ENCODE peak calls at places on chromosomes 12 and 14, in five cellular contexts. N is tibial artery, X is endothelial cell, Z is endodermal cell, O is foreskin fibroblast. A is an unnamed sample.

GRCh38 chr14:104876251-104876699 is 11.2 kb downstream of the CEP170B start:
- DNase-seq in N (no peak), X (peak), Z (peak), O (peak), A (no peak)

GRCh38 chr14:75208843-75209242 is 32.4 kb upstream of the TMED10 start:
- DNase-seq in N (no peak), X (no peak), Z (no peak), O (no peak), A (no peak)

GRCh38 chr12:93884794-93885460 is 207.8 kb downstream of the CRADD start:
- DNase-seq in N (no peak), X (no peak), Z (peak), O (peak), A (no peak)

GRCh38 chr12:89783321-89784060 is 74.9 kb upstream of the ATP2B1 start:
- DNase-seq in N (no peak), X (no peak), Z (no peak), O (peak), A (no peak)

GRCh38 chr14:61140872-61141271 is 140.3 kb downstream of the TMEM30B start:
- DNase-seq in N (no peak), X (no peak), Z (no peak), O (peak), A (no peak)

GRCh38 chr12:46916796-46917419 is 91.1 kb upstream of the SLC38A4 start:
- DNase-seq in N (no peak), X (no peak), Z (no peak), O (peak), A (no peak)

GRCh38 chr14:77142289-77142814 is 761 bp upstream of the ZDHHC22 start:
- DNase-seq in N (no peak), X (no peak), Z (peak), O (no peak), A (no peak)

GRCh38 chr12:116262741-116263140 is 14.8 kb downstream of the MED13L start:
- DNase-seq in N (no peak), X (no peak), Z (no peak), O (no peak), A (no peak)

GRCh38 chr12:81403348-81403747 is 325.5 kb downstream of the ACSS3 start:
- DNase-seq in N (no peak), X (no peak), Z (no peak), O (no peak), A (no peak)

GRCh38 chr14:58637391-58638230 is at the start of gene DACT1:
- DNase-seq in N (peak), X (peak), Z (peak), O (peak), A (peak)

GRCh38 chr14:101286271-101287018 is 274.9 kb upstream of the DIO3 start:
- DNase-seq in N (no peak), X (no peak), Z (no peak), O (peak), A (no peak)

GRCh38 chr12:113236539-113237354 is 15.5 kb downstream of the TPCN1 start:
- DNase-seq in N (peak), X (no peak), Z (no peak), O (no peak), A (no peak)

GRCh38 chr14:99910337-99911268 is 117.4 kb downstream of the EML1 start:
- DNase-seq in N (no peak), X (no peak), Z (no peak), O (peak), A (no peak)

GRCh38 chr12:52539821-52540173 is 13.1 kb downstream of the KRT71 start:
- DNase-seq in N (no peak), X (no peak), Z (no peak), O (no peak), A (no peak)

GRCh38 chr12:68319988-68320623 is 12.1 kb downstream of the MDM1 start:
- DNase-seq in N (no peak), X (no peak), Z (no peak), O (peak), A (no peak)

GRCh38 chr12:46459111-46459510 is 86.5 kb upstream of the SLC38A2 start:
- DNase-seq in N (no peak), X (no peak), Z (no peak), O (peak), A (no peak)

GRCh38 chr14:101854366-101854765 is 92.9 kb downstream of the PPP2R5C start:
- DNase-seq in N (no peak), X (peak), Z (no peak), O (no peak), A (no peak)

GRCh38 chr14:49972840-49973239 is 80.0 kb downstream of the ARF6 start:
- DNase-seq in N (no peak), X (no peak), Z (no peak), O (peak), A (no peak)

GRCh38 chr12:47882796-47883546 is 21.8 kb downstream of the VDR start:
- DNase-seq in N (no peak), X (no peak), Z (no peak), O (no peak), A (no peak)

GRCh38 chr14:65164068-65164824 is 61.9 kb upstream of the MAX start:
- DNase-seq in N (no peak), X (peak), Z (no peak), O (peak), A (peak)

GRCh38 chr12:114684870-114685273 is 897 bp upstream of the TBX3 start:
- DNase-seq in N (no peak), X (no peak), Z (no peak), O (no peak), A (no peak)

GRCh38 chr14:41022932-41023331 is 583.7 kb upstream of the LRFN5 start:
- DNase-seq in N (no peak), X (no peak), Z (no peak), O (peak), A (no peak)

GRCh38 chr12:123075591-123076171 is 75.2 kb downstream of the PITPNM2 start:
- DNase-seq in N (no peak), X (no peak), Z (peak), O (peak), A (peak)

GRCh38 chr14:50023671-50024490 is 92.5 kb downstream of the VCPKMT start:
- DNase-seq in N (peak), X (no peak), Z (no peak), O (peak), A (no peak)

GRCh38 chr14:67411820-67412421 is at the start of gene PLEK2:
- DNase-seq in N (no peak), X (no peak), Z (no peak), O (peak), A (no peak)

GRCh38 chr12:95218852-95219171 is 1.2 kb downstream of the VEZT start:
- DNase-seq in N (no peak), X (peak), Z (no peak), O (no peak), A (peak)

GRCh38 chr12:42716521-42716920 is 127.0 kb upstream of the PRICKLE1 start:
- DNase-seq in N (no peak), X (no peak), Z (no peak), O (peak), A (no peak)

DNA sequence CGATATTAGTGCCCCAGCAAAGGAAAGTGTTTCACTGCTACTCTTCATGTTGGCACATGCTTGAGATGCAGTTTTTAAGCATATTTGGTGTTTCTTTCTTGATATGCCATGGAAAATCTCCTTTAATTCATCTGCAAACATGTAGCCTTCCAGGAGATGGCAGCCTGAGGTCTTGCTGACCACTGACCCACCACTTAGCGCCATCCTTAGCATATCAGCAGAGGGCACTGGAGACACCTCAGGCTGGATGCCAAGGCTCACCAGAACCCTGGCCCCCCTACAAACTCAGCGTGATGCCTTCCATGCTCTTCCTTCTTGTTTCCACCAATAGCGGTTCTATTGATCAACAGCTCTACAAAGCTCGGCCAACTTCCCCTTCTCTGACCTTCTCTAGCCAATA is 209.9 kb downstream of the SLC15A4 start:
- DNase-seq in N (no peak), X (no peak), Z (peak), O (no peak), A (no peak)
- TF ChIP-seq CTCF in N (no peak), X (no peak), Z (peak), O (no peak), A (no peak)

DNA sequence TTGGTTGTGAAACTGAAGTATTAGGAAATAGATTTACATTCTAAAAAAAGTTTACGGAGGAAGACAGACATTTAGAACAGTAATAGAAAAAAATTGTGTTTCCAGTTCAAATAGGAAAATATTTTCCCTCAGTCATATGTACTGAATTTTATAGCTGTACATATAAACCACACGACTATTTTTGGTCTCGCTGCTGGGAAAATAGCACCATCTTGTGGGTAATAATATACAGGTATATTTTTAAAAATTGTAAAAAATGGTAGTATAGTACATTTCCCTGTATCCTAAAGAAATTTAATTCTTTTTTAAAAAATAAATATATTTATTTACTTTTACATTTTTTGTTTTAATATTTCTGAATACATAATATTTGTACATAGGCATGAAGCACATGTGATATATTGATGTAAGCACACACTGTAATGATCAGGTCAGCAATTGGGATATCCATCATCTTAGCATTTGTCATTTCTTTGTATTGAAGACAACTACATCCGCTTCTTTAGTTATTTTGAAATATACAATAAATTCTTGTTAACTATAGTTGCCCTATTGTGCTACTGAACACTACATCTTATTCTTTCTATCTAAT is 168.6 kb downstream of the ALX1 start:
- DNase-seq in N (no peak), X (no peak), Z (no peak), O (peak), A (no peak)
- TF ChIP-seq CTCF in N (peak), X (peak), Z (peak), O (peak), A (peak)

GRCh38 chr12:32917094-32917611 is 20.6 kb upstream of the PKP2 start:
- DNase-seq in N (no peak), X (no peak), Z (no peak), O (no peak), A (no peak)

GRCh38 chr12:32922546-32923297 is 26.1 kb upstream of the PKP2 start:
- DNase-seq in N (no peak), X (no peak), Z (no peak), O (no peak), A (no peak)

GRCh38 chr12:32918890-32919791 is 22.6 kb upstream of the PKP2 start:
- DNase-seq in N (no peak), X (no peak), Z (peak), O (no peak), A (no peak)

GRCh38 chr12:32921397-32921796 is 24.8 kb upstream of the PKP2 start:
- DNase-seq in N (no peak), X (no peak), Z (no peak), O (no peak), A (no peak)

GRCh38 chr12:32920506-32921085 is 24.0 kb upstream of the PKP2 start:
- DNase-seq in N (no peak), X (no peak), Z (no peak), O (no peak), A (no peak)
- TF ChIP-seq CTCF in N (no peak), X (no peak), Z (peak), O (no peak), A (no peak)

DNA sequence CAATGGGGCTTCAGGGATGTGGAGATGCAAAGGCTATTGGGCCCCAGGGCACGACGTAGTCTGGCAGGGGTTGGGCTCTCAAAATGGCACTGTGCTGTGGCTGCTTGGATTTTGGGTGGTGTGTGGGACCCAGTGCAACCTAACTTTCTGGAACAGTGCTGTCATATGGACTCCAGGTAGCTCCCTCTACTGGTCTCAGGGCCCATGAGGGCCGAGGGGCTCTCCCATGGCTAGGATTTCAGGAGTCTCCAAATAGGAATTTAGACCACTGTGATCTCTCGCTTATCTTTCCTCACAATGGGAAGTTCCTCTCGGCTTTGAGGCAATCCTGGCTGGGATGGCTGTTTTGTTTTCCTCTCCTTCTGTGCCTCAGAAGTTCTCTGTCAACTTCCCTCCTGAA is 68.2 kb upstream of the MUCL1 start:
- DNase-seq in N (no peak), X (no peak), Z (peak), O (no peak), A (no peak)
- TF ChIP-seq CTCF in N (no peak), X (no peak), Z (peak), O (no peak), A (no peak)

GRCh38 chr12:63036216-63036973 is 101.4 kb upstream of the PPM1H start:
- DNase-seq in N (no peak), X (no peak), Z (no peak), O (no peak), A (no peak)
- TF ChIP-seq CTCF in N (no peak), X (no peak), Z (no peak), O (no peak), A (no peak)

GRCh38 chr12:3632256-3633240 is 120.4 kb downstream of the CRACR2A start:
- DNase-seq in N (no peak), X (no peak), Z (no peak), O (peak), A (no peak)
- TF ChIP-seq CTCF in N (no peak), X (no peak), Z (no peak), O (no peak), A (no peak)

GRCh38 chr14:44507183-44507582 is at the start of gene FSCB:
- DNase-seq in N (no peak), X (no peak), Z (no peak), O (no peak), A (no peak)

DNA sequence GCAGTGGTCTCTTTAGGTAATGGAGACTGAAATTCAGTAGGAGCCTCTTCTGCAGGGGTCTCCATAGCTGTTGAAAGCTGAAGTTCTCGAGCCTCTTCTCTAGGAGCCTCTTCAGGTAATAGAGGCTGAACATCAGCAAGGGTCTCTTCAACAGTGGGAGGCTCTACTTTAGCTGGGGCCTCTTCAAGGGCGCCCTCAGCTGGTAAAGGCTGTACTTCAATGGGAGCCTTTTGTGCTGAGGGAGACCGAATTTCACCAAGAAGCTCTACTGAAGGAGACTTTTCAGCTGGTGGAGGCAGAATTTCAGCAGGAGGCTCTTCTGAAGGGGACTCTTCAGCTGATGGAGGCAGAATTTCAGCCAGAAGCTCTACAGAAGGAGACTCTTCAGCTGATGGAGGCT is 1.5 kb downstream of the FSCB start:
- DNase-seq in N (no peak), X (no peak), Z (peak), O (no peak), A (no peak)
- TF ChIP-seq CTCF in N (no peak), X (no peak), Z (peak), O (no peak), A (no peak)

GRCh38 chr12:108129017-108129812 is at the start of gene WSCD2:
- DNase-seq in N (peak), X (peak), Z (peak), O (peak), A (peak)
- TF ChIP-seq CTCF in N (peak), X (no peak), Z (peak), O (no peak), A (peak)

GRCh38 chr12:91178801-91179200 is 3.8 kb downstream of the DCN start:
- DNase-seq in N (no peak), X (no peak), Z (no peak), O (peak), A (no peak)

GRCh38 chr12:91177380-91177779 is 5.2 kb downstream of the DCN start:
- DNase-seq in N (no peak), X (no peak), Z (no peak), O (peak), A (no peak)

GRCh38 chr12:91179315-91179714 is 3.3 kb downstream of the DCN start:
- DNase-seq in N (no peak), X (no peak), Z (no peak), O (peak), A (no peak)

GRCh38 chr12:91180162-91180561 is 2.5 kb downstream of the DCN start:
- DNase-seq in N (no peak), X (no peak), Z (no peak), O (no peak), A (no peak)

DNA sequence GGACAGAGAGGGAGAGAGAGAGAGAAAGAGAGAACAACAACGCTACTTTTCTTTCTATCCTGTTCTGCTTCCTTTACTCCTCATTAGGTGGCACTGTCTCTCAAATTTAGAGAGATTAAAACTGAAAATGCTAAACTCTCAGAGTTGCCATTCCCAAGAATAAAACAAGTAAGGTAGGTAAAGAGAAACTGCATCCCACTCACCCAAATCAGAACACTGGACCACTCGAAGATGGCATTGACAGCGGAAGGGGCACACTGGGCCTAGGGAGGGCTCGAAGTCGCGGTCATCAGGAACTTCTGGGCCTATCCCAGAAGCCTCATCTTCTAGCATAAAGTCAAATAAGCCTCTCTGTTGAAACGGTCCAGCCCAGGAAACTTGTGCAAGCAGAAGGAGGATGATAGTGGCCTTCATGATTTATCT is 4.5 kb downstream of the DCN start:
- DNase-seq in N (no peak), X (no peak), Z (peak), O (peak), A (no peak)
- TF ChIP-seq CTCF in N (peak), X (no peak), Z (peak), O (peak), A (peak)

GRCh38 chr12:27913999-27914614 is 58.4 kb downstream of the PTHLH start:
- DNase-seq in N (no peak), X (no peak), Z (no peak), O (no peak), A (no peak)

GRCh38 chr12:27915536-27915935 is 57.0 kb downstream of the PTHLH start:
- DNase-seq in N (no peak), X (no peak), Z (no peak), O (no peak), A (no peak)

GRCh38 chr12:27919671-27920235 is 52.8 kb downstream of the PTHLH start:
- DNase-seq in N (no peak), X (no peak), Z (no peak), O (peak), A (no peak)

GRCh38 chr12:27911397-27911796 is 61.1 kb downstream of the PTHLH start:
- DNase-seq in N (no peak), X (no peak), Z (no peak), O (no peak), A (no peak)

DNA sequence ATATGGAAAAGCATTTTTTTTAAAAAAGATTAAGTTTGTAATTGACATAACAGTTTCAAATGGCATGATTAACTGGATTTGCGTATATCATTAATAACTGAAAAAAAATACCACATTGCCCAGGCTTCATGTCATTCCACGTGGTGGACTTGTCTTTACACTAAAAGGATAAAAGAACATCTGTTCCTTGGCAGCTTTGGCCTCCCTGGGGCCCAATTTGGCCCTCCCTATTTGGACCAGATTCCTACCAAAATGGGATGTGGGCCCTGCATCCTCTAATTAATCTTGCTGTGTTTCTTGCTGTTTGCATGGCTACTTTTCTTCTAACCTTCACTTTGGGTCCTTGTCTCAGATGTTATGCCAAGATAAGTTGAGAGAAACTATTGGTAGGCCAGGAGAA is 57.6 kb downstream of the PTHLH start:
- DNase-seq in N (no peak), X (no peak), Z (no peak), O (no peak), A (no peak)
- TF ChIP-seq CTCF in N (no peak), X (no peak), Z (no peak), O (no peak), A (no peak)